ENCODE peak calls at places on chromosomes 3 and 15, in nine cellular contexts. K is naive thymus-derived CD4-positive, alpha-beta T cell; Q is hepatocyte; U is Panc1; Z is right atrium auricular region; B is lung; G is GM23248; O is trophoblast cell; I is pancreas. J is an unnamed sample. For H3K4me1, the result is how much of the 10 kb centered on the place peaks cover.

GRCh38 chr15:29854413-29854812 is 32.1 kb upstream of the TJP1 start:
- DNase-seq in B (no peak), K (no peak), O (peak), Q (no peak), Z (no peak), I (no peak), U (no peak), G (peak), J (no peak)

GRCh38 chr3:128584412-128585020 is 66.1 kb downstream of the RPN1 start:
- DNase-seq in K (no peak), G (peak), U (no peak), Q (peak), B (peak), Z (peak), I (peak), O (peak), J (peak)

GRCh38 chr3:142595581-142595950 is 627 bp upstream of the PLS1 start:
- DNase-seq in U (no peak), K (no peak), Q (peak), B (peak), I (no peak), O (peak), Z (no peak), G (peak), J (no peak)

GRCh38 chr3:67301556-67301955 is 303.4 kb downstream of the KBTBD8 start:
- DNase-seq in I (no peak), Z (no peak), K (no peak), Q (no peak), B (no peak), O (no peak), G (no peak), U (no peak), J (no peak)

GRCh38 chr3:46396129-46396528 is 10.7 kb downstream of the CCR5AS start:
- DNase-seq in B (no peak), Q (no peak), I (no peak), G (no peak), U (no peak), Z (no peak), K (no peak), O (no peak), J (no peak)

GRCh38 chr3:129081503-129081902 is 20.9 kb downstream of the GP9 start:
- DNase-seq in Z (no peak), K (no peak), B (no peak), Q (no peak), O (no peak), I (no peak), U (no peak), G (no peak), J (no peak)

GRCh38 chr3:50616003-50616769 is 765 bp upstream of the MAPKAPK3 start:
- DNase-seq in G (peak), K (peak), I (peak), U (peak), O (peak), Z (peak), Q (peak), B (peak), J (peak)

GRCh38 chr15:101115887-101116680 is 135.8 kb downstream of the CHSY1 start:
- DNase-seq in I (no peak), G (peak), Q (peak), U (no peak), B (peak), O (no peak), Z (no peak), K (no peak), J (peak)

GRCh38 chr15:53506370-53506769 is 253.1 kb downstream of the WDR72 start:
- DNase-seq in K (no peak), G (no peak), U (no peak), Q (no peak), O (no peak), Z (no peak), I (no peak), B (no peak), J (no peak)

GRCh38 chr15:89591834-89592233 is 16.6 kb downstream of the TICRR start:
- DNase-seq in Q (no peak), I (no peak), O (no peak), Z (no peak), U (no peak), G (no peak), K (no peak), B (no peak), J (no peak)

GRCh38 chr3:197880361-197881339 is 69.3 kb upstream of the RPL35A start:
- DNase-seq in B (no peak), Q (no peak), K (no peak), G (no peak), I (no peak), U (no peak), Z (no peak), O (no peak), J (no peak)

GRCh38 chr15:34795267-34796081 is at the start of gene ACTC1:
- DNase-seq in K (no peak), B (no peak), U (no peak), I (peak), Q (peak), G (peak), Z (peak), O (peak), J (no peak)

GRCh38 chr15:67085818-67086649 is 20.6 kb downstream of the SMAD3 start:
- DNase-seq in Q (no peak), G (peak), I (no peak), Z (no peak), O (peak), K (no peak), B (no peak), U (no peak), J (no peak)

GRCh38 chr3:72441284-72441994 is 406.8 kb downstream of the SHQ1 start:
- DNase-seq in K (no peak), Z (no peak), Q (no peak), B (no peak), O (no peak), G (peak), U (no peak), I (no peak), J (no peak)

GRCh38 chr3:72440491-72440890 is 407.8 kb downstream of the SHQ1 start:
- DNase-seq in U (no peak), Q (no peak), G (no peak), O (no peak), K (no peak), B (no peak), Z (no peak), I (no peak), J (no peak)

GRCh38 chr3:72444642-72445223 is 403.5 kb downstream of the SHQ1 start:
- DNase-seq in B (no peak), G (peak), Z (no peak), K (no peak), U (no peak), O (no peak), I (no peak), Q (no peak), J (no peak)

GRCh38 chr3:72445827-72446405 is 402.3 kb downstream of the SHQ1 start:
- DNase-seq in G (peak), B (no peak), Z (no peak), K (peak), O (no peak), Q (no peak), I (no peak), U (no peak), J (no peak)

DNA sequence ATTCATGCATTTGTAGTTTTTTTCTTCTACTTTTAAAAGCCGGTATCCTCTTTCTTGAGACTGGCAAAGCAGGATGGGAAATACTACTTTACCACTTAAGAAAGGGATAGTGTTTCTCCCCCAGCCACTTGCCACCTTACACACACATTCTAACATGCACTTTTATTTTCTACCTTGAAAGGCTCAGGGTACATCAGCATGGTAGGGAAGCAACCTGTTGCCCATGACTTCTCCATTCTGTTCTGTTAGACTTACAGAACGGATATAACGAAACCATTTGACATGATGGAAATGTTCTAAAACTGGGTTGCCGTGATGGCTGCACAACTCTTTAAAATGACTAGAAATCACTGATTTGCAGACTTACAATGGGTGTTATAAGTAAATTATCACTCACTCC is 405.5 kb downstream of the SHQ1 start:
- DNase-seq in Z (no peak), O (no peak), I (no peak), B (no peak), G (no peak), U (no peak), K (no peak), Q (no peak), J (no peak)
- H3K4me1 ChIP-seq in Z (under half), O (under half), I (under half), B (under half), G (under half), U (under half), K (half or more), Q (under half), J (half or more)

GRCh38 chr3:53318522-53318921 is 28.8 kb downstream of the DCP1A start:
- DNase-seq in Z (no peak), I (no peak), G (peak), U (no peak), B (no peak), O (no peak), Q (no peak), K (no peak), J (no peak)
- H3K4me1 ChIP-seq in Z (under half), I (under half), G (under half), U (under half), B (under half), O (under half), Q (under half), K (under half), J (under half)

GRCh38 chr15:75213768-75214221 is 12.1 kb downstream of the C15orf39 start:
- DNase-seq in B (no peak), Z (no peak), U (no peak), K (no peak), O (no peak), Q (no peak), G (no peak), I (no peak), J (no peak)
- H3K4me1 ChIP-seq in B (under half), Z (under half), U (under half), K (under half), O (under half), Q (under half), G (under half), I (under half), J (under half)

DNA sequence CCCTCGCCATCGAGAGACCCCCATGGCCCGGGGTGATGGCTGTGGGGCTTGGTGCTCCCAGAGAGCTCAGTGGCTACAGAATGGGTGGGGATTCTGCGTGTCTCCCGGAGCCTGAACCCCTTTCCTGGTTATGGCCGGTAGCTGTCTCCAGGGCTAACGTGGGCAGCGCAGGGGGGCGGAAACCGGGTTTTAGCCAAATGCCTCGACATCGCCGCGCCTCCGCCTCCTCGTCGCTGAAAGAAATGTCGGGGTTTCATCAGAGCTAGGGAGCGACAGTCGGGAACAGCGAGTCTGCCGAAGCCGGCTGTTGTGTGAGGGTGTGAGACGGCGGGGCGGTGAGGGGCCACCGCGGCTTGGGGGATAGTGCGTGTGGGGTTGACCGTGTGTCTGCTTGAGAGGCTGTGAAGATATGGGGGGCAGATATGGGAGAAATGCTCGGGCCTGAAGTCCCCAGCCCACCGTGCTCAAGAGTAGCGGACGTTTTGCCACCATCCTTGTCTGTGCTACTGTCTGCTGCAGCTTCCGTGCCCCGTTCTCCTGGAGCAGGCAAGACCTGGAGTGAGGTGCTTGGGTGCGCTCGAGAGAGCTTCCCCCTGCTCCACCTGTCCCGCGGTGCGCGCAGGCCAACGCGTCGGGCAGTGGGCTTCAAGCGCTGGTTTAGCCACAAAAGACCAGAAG is 836 bp upstream of the ISLR2 start:
- DNase-seq in U (no peak), Q (no peak), G (peak), O (no peak), Z (no peak), I (no peak), K (no peak), B (no peak), J (peak)
- H3K4me1 ChIP-seq in U (under half), Q (under half), G (under half), O (under half), Z (half or more), I (under half), K (under half), B (under half), J (half or more)

DNA sequence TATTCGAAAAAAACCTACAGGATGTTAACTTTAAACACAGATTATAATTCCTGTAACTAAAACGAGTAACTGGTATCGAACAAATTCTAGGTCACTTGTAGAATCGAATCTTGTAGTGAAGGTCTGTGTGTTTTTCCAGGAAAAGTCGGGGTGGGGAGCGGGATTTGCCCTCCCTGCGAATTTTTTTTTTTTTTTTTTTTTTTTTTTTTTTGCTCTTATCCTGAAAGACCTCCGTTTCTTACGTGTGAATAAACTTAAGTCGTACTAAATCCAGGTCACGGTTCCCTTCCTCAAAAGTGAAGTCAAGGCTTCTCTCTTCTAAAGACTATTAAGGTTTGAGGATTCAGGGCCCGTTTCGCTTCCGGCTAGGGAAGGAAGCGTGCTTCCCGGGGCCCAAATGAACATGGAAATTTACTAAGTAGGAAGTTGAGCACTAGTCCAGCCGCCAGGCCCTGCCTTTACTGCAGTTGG is 775 bp downstream of the TBC1D5 start:
- DNase-seq in Q (no peak), G (no peak), I (no peak), U (no peak), K (no peak), O (peak), B (no peak), Z (no peak), J (no peak)
- H3K4me1 ChIP-seq in Q (under half), G (under half), I (under half), U (under half), K (under half), O (under half), B (under half), Z (under half), J (half or more)

DNA sequence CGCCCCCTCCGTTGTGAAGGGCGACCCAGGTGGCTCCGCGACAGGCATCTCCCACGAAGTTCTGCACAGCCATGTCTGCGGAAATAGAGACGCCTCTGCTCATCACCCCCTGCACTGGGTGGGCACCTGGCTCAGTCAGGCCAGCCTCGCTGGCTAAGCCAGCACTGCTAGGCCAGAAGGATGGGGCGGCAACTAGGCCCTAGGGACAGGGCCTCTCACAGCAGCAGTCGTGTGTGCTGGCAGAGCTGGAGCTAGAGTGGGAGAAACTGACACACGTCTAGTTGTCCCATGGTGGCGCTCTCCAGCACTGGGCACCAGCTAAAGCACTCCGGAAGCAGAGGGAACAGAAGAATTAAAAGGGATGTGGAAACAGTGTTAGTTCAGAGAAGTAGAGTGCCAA is 12.5 kb upstream of the ZXDC start:
- DNase-seq in Z (no peak), O (no peak), U (no peak), G (no peak), K (no peak), B (no peak), Q (no peak), I (peak), J (peak)
- H3K4me1 ChIP-seq in Z (under half), O (under half), U (under half), G (under half), K (under half), B (under half), Q (under half), I (under half), J (under half)

GRCh38 chr3:4982773-4983738 is 3.8 kb downstream of the BHLHE40 start:
- DNase-seq in B (no peak), Z (no peak), O (no peak), Q (no peak), K (no peak), U (no peak), I (no peak), G (peak), J (no peak)
- H3K4me1 ChIP-seq in B (under half), Z (half or more), O (under half), Q (under half), K (under half), U (under half), I (under half), G (half or more), J (half or more)

DNA sequence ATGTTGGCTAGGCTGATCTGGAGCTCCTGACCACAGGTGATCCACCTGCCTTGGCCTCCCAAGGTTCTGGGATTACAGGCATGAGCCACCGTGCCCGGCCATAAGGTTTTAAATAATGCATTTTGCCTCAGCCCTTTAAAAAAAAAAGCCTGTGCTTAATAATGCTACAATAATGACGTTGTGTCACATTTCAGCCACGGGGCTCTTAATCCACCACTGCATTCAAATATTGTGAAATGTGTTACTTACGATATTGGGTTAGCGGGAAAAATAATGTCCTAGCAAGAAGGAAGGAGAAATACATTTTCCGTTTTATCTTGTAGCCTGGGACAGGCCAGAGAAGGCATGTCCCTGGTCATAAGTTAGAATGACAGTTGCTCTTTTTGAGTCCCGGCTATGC is 17.6 kb downstream of the PAQR5 start:
- DNase-seq in I (no peak), G (no peak), Z (no peak), B (no peak), O (no peak), U (no peak), K (no peak), Q (no peak), J (no peak)
- H3K4me1 ChIP-seq in I (under half), G (under half), Z (under half), B (under half), O (under half), U (under half), K (under half), Q (under half), J (under half)

J was measured in spleen.